ENCODE peak calls at places on chromosomes 12 and 14, in five cellular contexts. R is activated effector memory CD4-positive, alpha-beta T cell treated with anti-CD3 and anti-CD28 coated beads, Interleukin-2, amount 50 U/mL, for 16 hours; G is ELR; F is LHCN-M2; X is SW 1271. T is an unnamed sample.

GRCh38 chr12:19388131-19388549 is 51.2 kb upstream of the AEBP2 start:
- DNase-seq in R (no peak), G (no peak), F (peak; percentile 85), X (no peak), T (no peak)

GRCh38 chr12:92928431-92928961 is 599 bp downstream of the EEA1 start:
- DNase-seq in R (peak; percentile 85), G (peak; percentile 58), F (peak; percentile 15), X (no peak), T (no peak)

GRCh38 chr12:132484183-132484890 is 5.6 kb upstream of the FBRSL1 start:
- DNase-seq in R (no peak), G (no peak), F (no peak), X (no peak), T (no peak)

GRCh38 chr14:50001999-50002925 is 109.4 kb downstream of the ARF6 start:
- DNase-seq in R (peak; percentile 80), G (no peak), F (no peak), X (no peak), T (no peak)

GRCh38 chr12:12683298-12683697 is 12.7 kb downstream of the GPR19 start:
- DNase-seq in R (no peak), G (no peak), F (no peak), X (no peak), T (no peak)

GRCh38 chr12:39443704-39444234 is 849 bp upstream of the KIF21A start:
- DNase-seq in R (no peak), G (no peak), F (no peak), X (no peak), T (no peak)

GRCh38 chr12:107522692-107523477 is 162.7 kb upstream of the PWP1 start:
- DNase-seq in R (no peak), G (peak; percentile 29), F (no peak), X (no peak), T (no peak)

GRCh38 chr14:81868172-81868571 is 334.5 kb upstream of the SEL1L start:
- DNase-seq in R (no peak), G (no peak), F (no peak), X (no peak), T (no peak)

GRCh38 chr14:52862652-52863338 is 71.4 kb upstream of the GNPNAT1 start:
- DNase-seq in R (no peak), G (peak; percentile 72), F (peak; percentile 69), X (no peak), T (no peak)

GRCh38 chr14:28294834-28295440 is 471.6 kb upstream of the FOXG1 start:
- DNase-seq in R (no peak), G (peak; percentile 48), F (peak; percentile 64), X (no peak), T (no peak)

GRCh38 chr14:104334812-104335161 is 196.4 kb downstream of the KIF26A start:
- DNase-seq in R (no peak), G (no peak), F (no peak), X (no peak), T (no peak)

GRCh38 chr12:2074792-2075191 is 22.0 kb downstream of the CACNA1C start:
- DNase-seq in R (no peak), G (no peak), F (no peak), X (no peak), T (no peak)

GRCh38 chr12:124233041-124233836 is 61.7 kb upstream of the RFLNA start:
- DNase-seq in R (no peak), G (peak; percentile 91), F (peak; percentile 95), X (peak; percentile 63), T (no peak)

GRCh38 chr12:23221066-23221465 is 596.1 kb downstream of the ETNK1 start:
- DNase-seq in R (no peak), G (no peak), F (no peak), X (no peak), T (no peak)

GRCh38 chr14:74571901-74572828 is 39.9 kb downstream of the LTBP2 start:
- DNase-seq in R (no peak), G (peak; percentile 99), F (peak; percentile 100), X (peak; percentile 89), T (no peak)

GRCh38 chr14:75427482-75428229 is at the start of gene JDP2:
- DNase-seq in R (peak; percentile 75), G (peak; percentile 66), F (peak; percentile 50), X (no peak), T (no peak)

GRCh38 chr12:115489253-115489652 is 788.2 kb downstream of the MED13L start:
- DNase-seq in R (no peak), G (no peak), F (no peak), X (no peak), T (no peak)

GRCh38 chr12:14240873-14241220 is 124.6 kb upstream of the ATF7IP start:
- DNase-seq in R (no peak), G (no peak), F (no peak), X (no peak), T (no peak)

GRCh38 chr14:69711471-69712216 is 55.3 kb upstream of the SRSF5 start:
- DNase-seq in R (no peak), G (no peak), F (no peak), X (no peak), T (no peak)

GRCh38 chr14:25406818-25407217 is 356.9 kb upstream of the STXBP6 start:
- DNase-seq in R (no peak), G (peak; percentile 6), F (peak; percentile 30), X (no peak), T (no peak)

GRCh38 chr12:685388-685787 is 22.1 kb upstream of the NINJ2 start:
- DNase-seq in R (peak; percentile 91), G (no peak), F (peak; percentile 63), X (no peak), T (no peak)

GRCh38 chr14:100290607-100291304 is 15.5 kb downstream of the SLC25A29 start:
- DNase-seq in R (peak; percentile 52), G (no peak), F (no peak), X (no peak), T (no peak)

T was measured in NCI-H2081 treated with DMSO at 0.1 percent for 48 hours.